ENCODE peak calls at places on chromosomes 6 and 20, in five cellular contexts. One of them, this sample, is unnamed.

GRCh38 chr6:31332637-31333602 is 24.1 kb downstream of the HLA-B start:
- DNase-seq in neural progenitor cell: no peak
- DNase-seq in AG10803: no peak
- DNase-seq in cardiac fibroblast: no peak
- DNase-seq in GM06990: peak
- DNase-seq in this sample: no peak

GRCh38 chr6:121770943-121771342 is 335.5 kb downstream of the GJA1 start:
- DNase-seq in neural progenitor cell: no peak
- DNase-seq in AG10803: no peak
- DNase-seq in cardiac fibroblast: peak
- DNase-seq in GM06990: no peak
- DNase-seq in this sample: no peak

GRCh38 chr6:40164345-40164755 is 230.1 kb upstream of the MOCS1 start:
- DNase-seq in neural progenitor cell: no peak
- DNase-seq in AG10803: peak
- DNase-seq in cardiac fibroblast: no peak
- DNase-seq in GM06990: no peak
- DNase-seq in this sample: no peak

GRCh38 chr6:47435254-47435612 is 42.4 kb upstream of the CD2AP start:
- DNase-seq in neural progenitor cell: no peak
- DNase-seq in AG10803: no peak
- DNase-seq in cardiac fibroblast: no peak
- DNase-seq in GM06990: no peak
- DNase-seq in this sample: no peak

GRCh38 chr6:90098025-90098474 is 198.6 kb downstream of the BACH2 start:
- DNase-seq in neural progenitor cell: no peak
- DNase-seq in AG10803: peak
- DNase-seq in cardiac fibroblast: peak
- DNase-seq in GM06990: no peak
- DNase-seq in this sample: peak

GRCh38 chr6:170067257-170067656 is 223.6 kb downstream of the DLL1 start:
- DNase-seq in neural progenitor cell: peak
- DNase-seq in AG10803: no peak
- DNase-seq in cardiac fibroblast: no peak
- DNase-seq in GM06990: no peak
- DNase-seq in this sample: peak

GRCh38 chr20:219290-220115 is 7.6 kb upstream of the DEFB129 start:
- DNase-seq in neural progenitor cell: peak
- DNase-seq in AG10803: peak
- DNase-seq in cardiac fibroblast: peak
- DNase-seq in GM06990: no peak
- DNase-seq in this sample: peak

GRCh38 chr6:26501482-26501986 is 1.4 kb downstream of the BTN1A1 start:
- DNase-seq in neural progenitor cell: peak
- DNase-seq in AG10803: peak
- DNase-seq in cardiac fibroblast: peak
- DNase-seq in GM06990: peak
- DNase-seq in this sample: peak

GRCh38 chr20:58021481-58021880 is 207.0 kb downstream of the ANKRD60 start:
- DNase-seq in neural progenitor cell: no peak
- DNase-seq in AG10803: peak
- DNase-seq in cardiac fibroblast: no peak
- DNase-seq in GM06990: no peak
- DNase-seq in this sample: no peak

GRCh38 chr20:37267684-37268313 is 6.2 kb upstream of the GHRH start:
- DNase-seq in neural progenitor cell: peak
- DNase-seq in AG10803: no peak
- DNase-seq in cardiac fibroblast: no peak
- DNase-seq in GM06990: no peak
- DNase-seq in this sample: no peak

GRCh38 chr6:9461161-9461560 is 953.7 kb downstream of the TFAP2A start:
- DNase-seq in neural progenitor cell: no peak
- DNase-seq in AG10803: no peak
- DNase-seq in cardiac fibroblast: no peak
- DNase-seq in GM06990: no peak
- DNase-seq in this sample: no peak

GRCh38 chr6:47245745-47246371 is 63.8 kb downstream of the TNFRSF21 start:
- DNase-seq in neural progenitor cell: no peak
- DNase-seq in AG10803: no peak
- DNase-seq in cardiac fibroblast: peak
- DNase-seq in GM06990: no peak
- DNase-seq in this sample: no peak

GRCh38 chr6:18477301-18477941 is 90.3 kb downstream of the RNF144B start:
- DNase-seq in neural progenitor cell: no peak
- DNase-seq in AG10803: peak
- DNase-seq in cardiac fibroblast: peak
- DNase-seq in GM06990: no peak
- DNase-seq in this sample: no peak

GRCh38 chr6:146410851-146411595 is 132.6 kb upstream of the RAB32 start:
- DNase-seq in neural progenitor cell: no peak
- DNase-seq in AG10803: no peak
- DNase-seq in cardiac fibroblast: no peak
- DNase-seq in GM06990: no peak
- DNase-seq in this sample: no peak

GRCh38 chr20:41714030-41714429 is 95.9 kb upstream of the CHD6 start:
- DNase-seq in neural progenitor cell: no peak
- DNase-seq in AG10803: no peak
- DNase-seq in cardiac fibroblast: no peak
- DNase-seq in GM06990: no peak
- DNase-seq in this sample: no peak

GRCh38 chr6:85637579-85637978 is 5.1 kb downstream of the SYNCRIP start:
- DNase-seq in neural progenitor cell: no peak
- DNase-seq in AG10803: no peak
- DNase-seq in cardiac fibroblast: no peak
- DNase-seq in GM06990: no peak
- DNase-seq in this sample: no peak

GRCh38 chr6:31972709-31973350 is 892 bp upstream of the DXO start:
- DNase-seq in neural progenitor cell: no peak
- DNase-seq in AG10803: peak
- DNase-seq in cardiac fibroblast: peak
- DNase-seq in GM06990: no peak
- DNase-seq in this sample: peak

GRCh38 chr6:15793288-15793687 is 130.5 kb upstream of the DTNBP1 start:
- DNase-seq in neural progenitor cell: no peak
- DNase-seq in AG10803: peak
- DNase-seq in cardiac fibroblast: no peak
- DNase-seq in GM06990: no peak
- DNase-seq in this sample: peak

GRCh38 chr6:15796130-15796766 is 133.4 kb upstream of the DTNBP1 start:
- DNase-seq in neural progenitor cell: no peak
- DNase-seq in AG10803: no peak
- DNase-seq in cardiac fibroblast: no peak
- DNase-seq in GM06990: no peak
- DNase-seq in this sample: peak

GRCh38 chr6:15793826-15794225 is 131.0 kb upstream of the DTNBP1 start:
- DNase-seq in neural progenitor cell: no peak
- DNase-seq in AG10803: no peak
- DNase-seq in cardiac fibroblast: no peak
- DNase-seq in GM06990: no peak
- DNase-seq in this sample: no peak

GRCh38 chr6:15792842-15793241 is 130.0 kb upstream of the DTNBP1 start:
- DNase-seq in neural progenitor cell: no peak
- DNase-seq in AG10803: no peak
- DNase-seq in cardiac fibroblast: no peak
- DNase-seq in GM06990: no peak
- DNase-seq in this sample: no peak

GRCh38 chr6:15791401-15792137 is 128.7 kb upstream of the DTNBP1 start:
- DNase-seq in neural progenitor cell: no peak
- DNase-seq in AG10803: peak
- DNase-seq in cardiac fibroblast: no peak
- DNase-seq in GM06990: no peak
- DNase-seq in this sample: no peak
- TF ChIP-seq CTCF in neural progenitor cell: no peak
- TF ChIP-seq CTCF in AG10803: no peak
- TF ChIP-seq CTCF in cardiac fibroblast: no peak
- TF ChIP-seq CTCF in GM06990: no peak
- TF ChIP-seq CTCF in this sample: no peak

GRCh38 chr20:64049060-64049886 is at the start of gene SOX18:
- DNase-seq in neural progenitor cell: peak
- DNase-seq in AG10803: no peak
- DNase-seq in cardiac fibroblast: peak
- DNase-seq in GM06990: no peak
- DNase-seq in this sample: peak
- H3K4me3 ChIP-seq in neural progenitor cell: peak
- H3K4me3 ChIP-seq in AG10803: no peak
- H3K4me3 ChIP-seq in cardiac fibroblast: peak
- H3K4me3 ChIP-seq in GM06990: no peak
- H3K4me3 ChIP-seq in this sample: peak

DNA sequence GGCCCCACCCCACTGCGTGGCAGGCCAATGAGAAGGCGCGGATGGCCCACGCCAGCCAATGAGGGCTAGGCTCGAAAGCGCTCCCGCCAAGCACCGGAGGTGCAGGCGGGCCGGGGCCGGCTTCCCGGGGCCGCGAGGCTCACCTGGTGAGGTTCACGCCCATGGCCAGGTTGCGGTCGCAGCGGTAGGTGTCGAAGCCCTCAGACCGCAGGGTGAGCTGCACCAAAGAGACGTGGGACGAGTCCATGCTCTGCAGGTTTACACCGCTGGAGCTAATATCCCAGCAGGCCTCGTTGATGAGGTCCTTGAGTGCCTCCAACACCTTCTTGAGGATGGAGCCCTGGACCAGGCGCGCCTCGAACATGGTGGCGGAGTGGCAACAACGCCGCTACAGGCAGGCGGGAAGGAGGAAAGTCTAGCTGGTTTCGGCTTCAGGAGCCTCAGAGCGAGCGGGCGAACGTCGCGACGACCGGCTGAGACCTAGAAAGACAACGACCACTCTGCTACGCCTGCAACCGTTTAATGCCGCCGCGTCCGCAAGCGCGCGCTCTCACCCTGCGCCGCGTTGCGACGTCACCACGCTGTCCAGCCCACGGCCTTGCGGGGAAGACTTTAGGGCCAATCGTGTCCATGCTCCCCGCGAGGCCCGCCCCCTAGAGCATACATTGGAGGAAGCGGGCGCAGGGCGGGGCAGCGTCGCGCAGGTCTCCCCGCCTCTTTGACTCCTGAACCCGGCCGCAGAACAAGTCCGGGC is at the start of gene PCNA:
- DNase-seq in neural progenitor cell: peak
- DNase-seq in AG10803: peak
- DNase-seq in cardiac fibroblast: peak
- DNase-seq in GM06990: peak
- DNase-seq in this sample: peak
- TF ChIP-seq CTCF in neural progenitor cell: no peak
- TF ChIP-seq CTCF in AG10803: no peak
- TF ChIP-seq CTCF in cardiac fibroblast: no peak
- TF ChIP-seq CTCF in GM06990: no peak
- TF ChIP-seq CTCF in this sample: no peak

GRCh38 chr20:8624046-8624445 is 444.8 kb upstream of the PLCB4 start:
- DNase-seq in neural progenitor cell: no peak
- DNase-seq in AG10803: no peak
- DNase-seq in cardiac fibroblast: no peak
- DNase-seq in GM06990: no peak
- DNase-seq in this sample: no peak
- H3K4me3 ChIP-seq in neural progenitor cell: no peak
- H3K4me3 ChIP-seq in AG10803: no peak
- H3K4me3 ChIP-seq in cardiac fibroblast: no peak
- H3K4me3 ChIP-seq in GM06990: no peak
- H3K4me3 ChIP-seq in this sample: no peak

DNA sequence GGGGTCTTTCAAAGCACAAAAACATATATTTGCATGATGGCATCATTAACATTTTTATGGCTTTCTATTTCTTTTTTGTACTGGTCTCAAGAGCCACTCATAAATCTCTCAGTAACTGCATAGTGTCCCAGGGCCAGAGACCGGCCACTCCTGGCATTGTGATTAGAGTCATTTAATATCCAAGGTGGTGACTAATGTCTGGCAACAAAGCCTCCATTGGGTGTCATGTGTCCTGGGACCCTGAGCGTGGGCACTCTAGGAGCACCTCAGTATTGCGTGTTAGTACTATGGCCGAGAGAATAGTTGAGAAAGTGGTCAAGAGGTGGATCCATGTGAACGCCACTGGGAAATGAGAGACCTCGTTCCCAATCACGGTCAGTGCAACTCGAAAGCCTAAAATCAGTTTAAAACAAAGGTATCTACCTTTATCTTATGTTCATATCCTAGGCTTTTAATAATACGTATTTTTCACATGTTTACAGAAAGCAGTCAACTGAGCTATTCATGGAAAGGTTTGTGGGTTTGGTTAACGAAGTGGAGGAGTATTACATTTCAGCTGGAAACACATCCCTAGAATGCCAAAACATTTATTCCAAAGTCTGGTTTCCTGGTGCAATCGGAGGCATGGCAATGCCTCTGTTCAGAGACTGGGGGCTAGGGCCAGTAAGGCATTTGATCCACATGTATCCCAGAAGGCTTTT is 2.7 kb upstream of the ESR1 start:
- DNase-seq in neural progenitor cell: no peak
- DNase-seq in AG10803: no peak
- DNase-seq in cardiac fibroblast: no peak
- DNase-seq in GM06990: no peak
- DNase-seq in this sample: no peak
- TF ChIP-seq CTCF in neural progenitor cell: no peak
- TF ChIP-seq CTCF in AG10803: no peak
- TF ChIP-seq CTCF in cardiac fibroblast: no peak
- TF ChIP-seq CTCF in GM06990: no peak
- TF ChIP-seq CTCF in this sample: no peak

DNA sequence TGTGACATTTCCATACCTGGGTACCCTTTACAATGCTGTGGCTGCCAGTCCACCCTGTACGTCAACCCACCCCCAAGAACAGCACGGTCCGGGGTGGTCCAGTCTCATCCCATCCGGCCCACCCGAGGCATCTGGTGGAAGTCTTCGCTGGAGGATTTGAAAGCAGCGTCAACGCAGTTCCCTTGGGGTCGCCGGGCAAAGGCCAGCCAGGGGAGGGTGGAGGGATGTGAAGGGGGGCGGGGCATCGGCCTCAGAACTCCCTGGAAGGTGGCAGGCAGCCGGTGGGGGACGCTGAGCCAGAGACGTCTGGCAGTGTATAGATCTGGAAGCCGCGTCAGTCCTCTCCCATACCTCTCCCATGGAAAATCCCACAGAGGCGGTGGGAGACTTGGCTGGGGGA is 1944.0 kb upstream of the DEFB115 start:
- DNase-seq in neural progenitor cell: no peak
- DNase-seq in AG10803: no peak
- DNase-seq in cardiac fibroblast: no peak
- DNase-seq in GM06990: no peak
- DNase-seq in this sample: no peak
- H3K4me3 ChIP-seq in neural progenitor cell: no peak
- H3K4me3 ChIP-seq in AG10803: no peak
- H3K4me3 ChIP-seq in cardiac fibroblast: no peak
- H3K4me3 ChIP-seq in GM06990: no peak
- H3K4me3 ChIP-seq in this sample: no peak